ENCODE peak calls at places on chromosomes 12 and 14, in ten cellular contexts. One of them, this sample, is unnamed.

GRCh38 chr12:105378821-105379400 is 48.4 kb downstream of the C12orf75 start:
- DNase-seq in NCI-H446: no peak
- DNase-seq in left ventricle myocardium inferior: no peak
- DNase-seq in ecto neural progenitor cell: no peak
- DNase-seq in amygdala: no peak
- DNase-seq in transverse colon: no peak
- DNase-seq in stimulated activated CD8-positive, alpha-beta memory T cell treated with anti-CD3 and anti-CD28 coated beads, Interleukin-4, amount 100 ng/mL, for 4 hours: no peak
- DNase-seq in GM13977: no peak
- DNase-seq in HS-27A: no peak
- DNase-seq in astrocyte of the cerebellum: no peak
- DNase-seq in this sample: peak

GRCh38 chr12:79415754-79416435 is 274.9 kb downstream of the PAWR start:
- DNase-seq in astrocyte of the cerebellum: no peak
- DNase-seq in ecto neural progenitor cell: no peak
- DNase-seq in left ventricle myocardium inferior: no peak
- DNase-seq in stimulated activated CD8-positive, alpha-beta memory T cell treated with anti-CD3 and anti-CD28 coated beads, Interleukin-4, amount 100 ng/mL, for 4 hours: no peak
- DNase-seq in NCI-H446: no peak
- DNase-seq in GM13977: no peak
- DNase-seq in HS-27A: no peak
- DNase-seq in transverse colon: peak
- DNase-seq in amygdala: no peak
- DNase-seq in this sample: no peak

GRCh38 chr12:76764856-76765255 is 941 bp downstream of the ZDHHC17 start:
- DNase-seq in NCI-H446: no peak
- DNase-seq in astrocyte of the cerebellum: no peak
- DNase-seq in left ventricle myocardium inferior: no peak
- DNase-seq in HS-27A: no peak
- DNase-seq in GM13977: no peak
- DNase-seq in ecto neural progenitor cell: no peak
- DNase-seq in stimulated activated CD8-positive, alpha-beta memory T cell treated with anti-CD3 and anti-CD28 coated beads, Interleukin-4, amount 100 ng/mL, for 4 hours: no peak
- DNase-seq in transverse colon: peak
- DNase-seq in amygdala: peak
- DNase-seq in this sample: peak

GRCh38 chr12:129941646-129942045 is 37.8 kb upstream of the TMEM132D start:
- DNase-seq in ecto neural progenitor cell: no peak
- DNase-seq in NCI-H446: no peak
- DNase-seq in HS-27A: no peak
- DNase-seq in astrocyte of the cerebellum: no peak
- DNase-seq in GM13977: no peak
- DNase-seq in left ventricle myocardium inferior: no peak
- DNase-seq in transverse colon: no peak
- DNase-seq in stimulated activated CD8-positive, alpha-beta memory T cell treated with anti-CD3 and anti-CD28 coated beads, Interleukin-4, amount 100 ng/mL, for 4 hours: no peak
- DNase-seq in amygdala: no peak
- DNase-seq in this sample: no peak

GRCh38 chr12:34392741-34393085 is 370.4 kb downstream of the ALG10 start:
- DNase-seq in ecto neural progenitor cell: peak
- DNase-seq in NCI-H446: no peak
- DNase-seq in left ventricle myocardium inferior: peak
- DNase-seq in amygdala: no peak
- DNase-seq in stimulated activated CD8-positive, alpha-beta memory T cell treated with anti-CD3 and anti-CD28 coated beads, Interleukin-4, amount 100 ng/mL, for 4 hours: no peak
- DNase-seq in astrocyte of the cerebellum: no peak
- DNase-seq in transverse colon: no peak
- DNase-seq in GM13977: no peak
- DNase-seq in HS-27A: no peak
- DNase-seq in this sample: no peak

GRCh38 chr14:96509457-96510090 is 7.4 kb downstream of the PAPOLA start:
- DNase-seq in stimulated activated CD8-positive, alpha-beta memory T cell treated with anti-CD3 and anti-CD28 coated beads, Interleukin-4, amount 100 ng/mL, for 4 hours: no peak
- DNase-seq in transverse colon: no peak
- DNase-seq in HS-27A: no peak
- DNase-seq in astrocyte of the cerebellum: no peak
- DNase-seq in NCI-H446: no peak
- DNase-seq in left ventricle myocardium inferior: no peak
- DNase-seq in GM13977: no peak
- DNase-seq in amygdala: no peak
- DNase-seq in ecto neural progenitor cell: no peak
- DNase-seq in this sample: no peak

GRCh38 chr12:101407054-101407437 is 526 bp downstream of the ARL1 start:
- DNase-seq in astrocyte of the cerebellum: peak
- DNase-seq in GM13977: peak
- DNase-seq in NCI-H446: no peak
- DNase-seq in HS-27A: no peak
- DNase-seq in ecto neural progenitor cell: no peak
- DNase-seq in transverse colon: no peak
- DNase-seq in stimulated activated CD8-positive, alpha-beta memory T cell treated with anti-CD3 and anti-CD28 coated beads, Interleukin-4, amount 100 ng/mL, for 4 hours: no peak
- DNase-seq in amygdala: no peak
- DNase-seq in left ventricle myocardium inferior: no peak
- DNase-seq in this sample: no peak

GRCh38 chr14:72714094-72714493 is 179.8 kb downstream of the DPF3 start:
- DNase-seq in NCI-H446: no peak
- DNase-seq in left ventricle myocardium inferior: no peak
- DNase-seq in stimulated activated CD8-positive, alpha-beta memory T cell treated with anti-CD3 and anti-CD28 coated beads, Interleukin-4, amount 100 ng/mL, for 4 hours: peak
- DNase-seq in HS-27A: no peak
- DNase-seq in ecto neural progenitor cell: no peak
- DNase-seq in amygdala: no peak
- DNase-seq in transverse colon: peak
- DNase-seq in GM13977: peak
- DNase-seq in astrocyte of the cerebellum: no peak
- DNase-seq in this sample: no peak

GRCh38 chr12:49662998-49663843 is 39.9 kb downstream of the PRPF40B start:
- DNase-seq in ecto neural progenitor cell: no peak
- DNase-seq in amygdala: no peak
- DNase-seq in HS-27A: peak
- DNase-seq in GM13977: peak
- DNase-seq in NCI-H446: no peak
- DNase-seq in stimulated activated CD8-positive, alpha-beta memory T cell treated with anti-CD3 and anti-CD28 coated beads, Interleukin-4, amount 100 ng/mL, for 4 hours: peak
- DNase-seq in transverse colon: peak
- DNase-seq in left ventricle myocardium inferior: peak
- DNase-seq in astrocyte of the cerebellum: no peak
- DNase-seq in this sample: peak

GRCh38 chr12:92502417-92503028 is 200.3 kb upstream of the PLEKHG7 start:
- DNase-seq in astrocyte of the cerebellum: no peak
- DNase-seq in transverse colon: no peak
- DNase-seq in GM13977: peak
- DNase-seq in stimulated activated CD8-positive, alpha-beta memory T cell treated with anti-CD3 and anti-CD28 coated beads, Interleukin-4, amount 100 ng/mL, for 4 hours: no peak
- DNase-seq in left ventricle myocardium inferior: no peak
- DNase-seq in NCI-H446: no peak
- DNase-seq in HS-27A: no peak
- DNase-seq in amygdala: no peak
- DNase-seq in ecto neural progenitor cell: no peak
- DNase-seq in this sample: no peak

GRCh38 chr14:74401504-74402241 is 24.3 kb downstream of the SYNDIG1L start:
- DNase-seq in GM13977: peak
- DNase-seq in stimulated activated CD8-positive, alpha-beta memory T cell treated with anti-CD3 and anti-CD28 coated beads, Interleukin-4, amount 100 ng/mL, for 4 hours: peak
- DNase-seq in HS-27A: no peak
- DNase-seq in astrocyte of the cerebellum: no peak
- DNase-seq in left ventricle myocardium inferior: peak
- DNase-seq in ecto neural progenitor cell: peak
- DNase-seq in transverse colon: peak
- DNase-seq in amygdala: no peak
- DNase-seq in NCI-H446: no peak
- DNase-seq in this sample: peak

GRCh38 chr14:21191809-21192446 is 36.1 kb upstream of the OR5AU1 start:
- DNase-seq in HS-27A: no peak
- DNase-seq in transverse colon: peak
- DNase-seq in GM13977: peak
- DNase-seq in NCI-H446: peak
- DNase-seq in amygdala: no peak
- DNase-seq in astrocyte of the cerebellum: no peak
- DNase-seq in left ventricle myocardium inferior: peak
- DNase-seq in ecto neural progenitor cell: peak
- DNase-seq in stimulated activated CD8-positive, alpha-beta memory T cell treated with anti-CD3 and anti-CD28 coated beads, Interleukin-4, amount 100 ng/mL, for 4 hours: peak
- DNase-seq in this sample: peak

GRCh38 chr12:50055831-50056628 is 1.4 kb upstream of the ASIC1 start:
- DNase-seq in stimulated activated CD8-positive, alpha-beta memory T cell treated with anti-CD3 and anti-CD28 coated beads, Interleukin-4, amount 100 ng/mL, for 4 hours: peak
- DNase-seq in HS-27A: no peak
- DNase-seq in NCI-H446: no peak
- DNase-seq in ecto neural progenitor cell: peak
- DNase-seq in amygdala: peak
- DNase-seq in left ventricle myocardium inferior: no peak
- DNase-seq in astrocyte of the cerebellum: no peak
- DNase-seq in GM13977: peak
- DNase-seq in transverse colon: peak
- DNase-seq in this sample: peak

GRCh38 chr14:64761441-64762043 is 57.3 kb downstream of the PLEKHG3 start:
- DNase-seq in HS-27A: no peak
- DNase-seq in stimulated activated CD8-positive, alpha-beta memory T cell treated with anti-CD3 and anti-CD28 coated beads, Interleukin-4, amount 100 ng/mL, for 4 hours: no peak
- DNase-seq in NCI-H446: no peak
- DNase-seq in ecto neural progenitor cell: no peak
- DNase-seq in amygdala: no peak
- DNase-seq in GM13977: no peak
- DNase-seq in astrocyte of the cerebellum: no peak
- DNase-seq in left ventricle myocardium inferior: no peak
- DNase-seq in transverse colon: no peak
- DNase-seq in this sample: peak

GRCh38 chr12:57216931-57217871 is 607 bp downstream of the NXPH4 start:
- DNase-seq in stimulated activated CD8-positive, alpha-beta memory T cell treated with anti-CD3 and anti-CD28 coated beads, Interleukin-4, amount 100 ng/mL, for 4 hours: no peak
- DNase-seq in NCI-H446: peak
- DNase-seq in transverse colon: no peak
- DNase-seq in HS-27A: no peak
- DNase-seq in ecto neural progenitor cell: peak
- DNase-seq in astrocyte of the cerebellum: no peak
- DNase-seq in amygdala: no peak
- DNase-seq in left ventricle myocardium inferior: no peak
- DNase-seq in GM13977: no peak
- DNase-seq in this sample: peak

GRCh38 chr12:113461666-113462065 is 10.0 kb downstream of the LHX5 start:
- DNase-seq in astrocyte of the cerebellum: no peak
- DNase-seq in amygdala: no peak
- DNase-seq in left ventricle myocardium inferior: no peak
- DNase-seq in stimulated activated CD8-positive, alpha-beta memory T cell treated with anti-CD3 and anti-CD28 coated beads, Interleukin-4, amount 100 ng/mL, for 4 hours: no peak
- DNase-seq in transverse colon: no peak
- DNase-seq in HS-27A: no peak
- DNase-seq in ecto neural progenitor cell: no peak
- DNase-seq in NCI-H446: no peak
- DNase-seq in GM13977: no peak
- DNase-seq in this sample: no peak

GRCh38 chr12:10205251-10205807 is 7.3 kb upstream of the GABARAPL1 start:
- DNase-seq in ecto neural progenitor cell: no peak
- DNase-seq in astrocyte of the cerebellum: no peak
- DNase-seq in NCI-H446: no peak
- DNase-seq in HS-27A: no peak
- DNase-seq in amygdala: no peak
- DNase-seq in stimulated activated CD8-positive, alpha-beta memory T cell treated with anti-CD3 and anti-CD28 coated beads, Interleukin-4, amount 100 ng/mL, for 4 hours: no peak
- DNase-seq in transverse colon: no peak
- DNase-seq in left ventricle myocardium inferior: no peak
- DNase-seq in GM13977: no peak
- DNase-seq in this sample: no peak

GRCh38 chr12:118360785-118361404 is 11.8 kb downstream of the TAOK3 start:
- DNase-seq in NCI-H446: no peak
- DNase-seq in HS-27A: no peak
- DNase-seq in transverse colon: no peak
- DNase-seq in amygdala: no peak
- DNase-seq in left ventricle myocardium inferior: no peak
- DNase-seq in ecto neural progenitor cell: no peak
- DNase-seq in GM13977: no peak
- DNase-seq in astrocyte of the cerebellum: no peak
- DNase-seq in stimulated activated CD8-positive, alpha-beta memory T cell treated with anti-CD3 and anti-CD28 coated beads, Interleukin-4, amount 100 ng/mL, for 4 hours: no peak
- DNase-seq in this sample: no peak

GRCh38 chr14:73788871-73789590 is 62.6 kb upstream of the PTGR2 start:
- DNase-seq in left ventricle myocardium inferior: no peak
- DNase-seq in NCI-H446: no peak
- DNase-seq in stimulated activated CD8-positive, alpha-beta memory T cell treated with anti-CD3 and anti-CD28 coated beads, Interleukin-4, amount 100 ng/mL, for 4 hours: no peak
- DNase-seq in GM13977: no peak
- DNase-seq in ecto neural progenitor cell: no peak
- DNase-seq in HS-27A: no peak
- DNase-seq in transverse colon: no peak
- DNase-seq in amygdala: no peak
- DNase-seq in astrocyte of the cerebellum: no peak
- DNase-seq in this sample: no peak

GRCh38 chr12:6730169-6730568 is 6.3 kb downstream of the COPS7A start:
- DNase-seq in GM13977: no peak
- DNase-seq in transverse colon: no peak
- DNase-seq in stimulated activated CD8-positive, alpha-beta memory T cell treated with anti-CD3 and anti-CD28 coated beads, Interleukin-4, amount 100 ng/mL, for 4 hours: no peak
- DNase-seq in HS-27A: no peak
- DNase-seq in NCI-H446: no peak
- DNase-seq in left ventricle myocardium inferior: no peak
- DNase-seq in ecto neural progenitor cell: no peak
- DNase-seq in astrocyte of the cerebellum: no peak
- DNase-seq in amygdala: no peak
- DNase-seq in this sample: no peak

GRCh38 chr12:28180791-28181190 is 9.5 kb upstream of the CCDC91 start:
- DNase-seq in stimulated activated CD8-positive, alpha-beta memory T cell treated with anti-CD3 and anti-CD28 coated beads, Interleukin-4, amount 100 ng/mL, for 4 hours: no peak
- DNase-seq in GM13977: no peak
- DNase-seq in ecto neural progenitor cell: no peak
- DNase-seq in transverse colon: no peak
- DNase-seq in NCI-H446: no peak
- DNase-seq in left ventricle myocardium inferior: no peak
- DNase-seq in amygdala: no peak
- DNase-seq in HS-27A: no peak
- DNase-seq in astrocyte of the cerebellum: no peak
- DNase-seq in this sample: no peak

GRCh38 chr12:62784576-62784975 is 150.4 kb downstream of the PPM1H start:
- DNase-seq in left ventricle myocardium inferior: no peak
- DNase-seq in stimulated activated CD8-positive, alpha-beta memory T cell treated with anti-CD3 and anti-CD28 coated beads, Interleukin-4, amount 100 ng/mL, for 4 hours: no peak
- DNase-seq in NCI-H446: no peak
- DNase-seq in transverse colon: no peak
- DNase-seq in ecto neural progenitor cell: no peak
- DNase-seq in HS-27A: no peak
- DNase-seq in astrocyte of the cerebellum: no peak
- DNase-seq in GM13977: no peak
- DNase-seq in amygdala: no peak
- DNase-seq in this sample: no peak

GRCh38 chr14:87698496-87698895 is 294.5 kb downstream of the GALC start:
- DNase-seq in stimulated activated CD8-positive, alpha-beta memory T cell treated with anti-CD3 and anti-CD28 coated beads, Interleukin-4, amount 100 ng/mL, for 4 hours: no peak
- DNase-seq in astrocyte of the cerebellum: no peak
- DNase-seq in ecto neural progenitor cell: no peak
- DNase-seq in GM13977: no peak
- DNase-seq in left ventricle myocardium inferior: no peak
- DNase-seq in NCI-H446: no peak
- DNase-seq in amygdala: no peak
- DNase-seq in transverse colon: no peak
- DNase-seq in HS-27A: no peak
- DNase-seq in this sample: no peak